ENCODE peak calls at places on chromosomes 13 and 19, in five cellular contexts. M, Q, R, Y and X are unnamed samples.

GRCh38 chr13:32737111-32737571 is 150.9 kb downstream of the PDS5B start:
- DNase-seq in Y (no peak), R (no peak), Q (no peak), M (no peak), X (no peak)

GRCh38 chr19:44646049-44646416 is 2.3 kb downstream of the PVR start:
- DNase-seq in M (no peak), Y (no peak), Q (no peak), R (no peak), X (no peak)

GRCh38 chr13:20609145-20609544 is 42.2 kb downstream of the IFT88 start:
- DNase-seq in Y (no peak), Q (peak), R (no peak), M (no peak), X (no peak)

GRCh38 chr13:70043685-70044084 is 63.9 kb upstream of the ATXN8OS start:
- DNase-seq in Y (no peak), Q (no peak), R (no peak), M (no peak), X (no peak)

GRCh38 chr19:40502647-40503046 is 35.8 kb downstream of the SPTBN4 start:
- DNase-seq in Y (peak), Q (no peak), R (no peak), M (no peak), X (no peak)

GRCh38 chr13:92346046-92346445 is 880.6 kb upstream of the GPC6 start:
- DNase-seq in R (no peak), Y (no peak), Q (no peak), M (no peak), X (no peak)

GRCh38 chr19:20999731-21000352 is 20.6 kb upstream of the ZNF430 start:
- DNase-seq in R (peak), M (peak), Q (peak), Y (peak), X (peak)

GRCh38 chr19:2623743-2624142 is 78.8 kb downstream of the GNG7 start:
- DNase-seq in M (no peak), R (no peak), Y (peak), Q (no peak), X (no peak)

GRCh38 chr13:50576156-50576555 is 267.3 kb downstream of the DLEU7 start:
- DNase-seq in Q (no peak), R (no peak), Y (no peak), M (no peak), X (no peak)

GRCh38 chr19:1181606-1182005 is 7.5 kb upstream of the SBNO2 start:
- DNase-seq in Y (no peak), M (no peak), R (no peak), Q (no peak), X (no peak)

GRCh38 chr19:918481-919156 is 1.5 kb downstream of the KISS1R start:
- DNase-seq in Q (no peak), Y (no peak), R (no peak), M (no peak), X (no peak)

GRCh38 chr19:46009530-46010510 is 13.0 kb downstream of the PGLYRP1 start:
- DNase-seq in R (no peak), Q (no peak), Y (peak), M (peak), X (peak)

GRCh38 chr13:49395416-49396277 is 48.2 kb downstream of the CAB39L start:
- DNase-seq in Y (no peak), M (no peak), Q (no peak), R (no peak), X (no peak)

GRCh38 chr19:9877775-9878510 is 42.8 kb downstream of the PIN1 start:
- DNase-seq in M (no peak), Q (no peak), R (no peak), Y (no peak), X (no peak)

GRCh38 chr13:33349996-33350826 is 64.7 kb upstream of the STARD13 start:
- DNase-seq in M (peak), Y (peak), Q (no peak), R (peak), X (peak)

GRCh38 chr13:78764665-78765064 is 105.7 kb upstream of the OBI1 start:
- DNase-seq in M (no peak), Q (no peak), R (no peak), Y (no peak), X (no peak)

GRCh38 chr13:73141292-73141771 is 82.5 kb downstream of the KLF5 start:
- DNase-seq in M (no peak), R (no peak), Q (no peak), Y (no peak), X (no peak)

GRCh38 chr13:34035676-34036325 is 217.9 kb downstream of the RFC3 start:
- DNase-seq in R (no peak), M (no peak), Y (no peak), Q (no peak), X (no peak)

GRCh38 chr13:46638262-46638661 is 85.3 kb downstream of the LRCH1 start:
- DNase-seq in M (no peak), Y (no peak), Q (no peak), R (no peak), X (no peak)

GRCh38 chr19:53659292-53659691 is 27.5 kb downstream of the DPRX start:
- DNase-seq in M (peak), Y (no peak), Q (no peak), R (no peak), X (peak)

GRCh38 chr19:42081584-42082258 is 5.8 kb downstream of the ZNF574 start:
- DNase-seq in Q (no peak), M (no peak), Y (no peak), R (no peak), X (no peak)
- TF ChIP-seq CTCF in Q (peak), M (peak), Y (no peak), R (peak), X (peak)

GRCh38 chr13:47794963-47795362 is 206.1 kb downstream of the SUCLA2 start:
- DNase-seq in Y (no peak), Q (no peak), R (no peak), M (no peak), X (no peak)
- TF ChIP-seq CTCF in Y (no peak), Q (peak), R (peak), M (peak), X (peak)

GRCh38 chr19:15173746-15174404 is 26.9 kb downstream of the NOTCH3 start:
- DNase-seq in Y (no peak), R (no peak), M (no peak), Q (no peak), X (no peak)
- TF ChIP-seq CTCF in Y (no peak), R (peak), M (no peak), Q (peak), X (no peak)

GRCh38 chr19:17052439-17052838 is 22.8 kb downstream of the HAUS8 start:
- DNase-seq in Y (peak), Q (no peak), R (no peak), M (no peak), X (peak)
- TF ChIP-seq CTCF in Y (no peak), Q (peak), R (peak), M (peak), X (peak)

GRCh38 chr13:66691149-66691548 is 539.0 kb downstream of the PCDH9 start:
- DNase-seq in M (no peak), R (no peak), Q (no peak), Y (no peak), X (no peak)

GRCh38 chr13:66689628-66690027 is 540.5 kb downstream of the PCDH9 start:
- DNase-seq in M (no peak), Q (no peak), R (no peak), Y (no peak), X (no peak)

GRCh38 chr13:66693656-66694055 is 536.5 kb downstream of the PCDH9 start:
- DNase-seq in R (no peak), M (no peak), Q (no peak), Y (no peak), X (no peak)

GRCh38 chr13:66689037-66689619 is 541.0 kb downstream of the PCDH9 start:
- DNase-seq in Q (no peak), R (no peak), Y (no peak), M (no peak), X (no peak)
- TF ChIP-seq CTCF in Q (peak), R (peak), Y (no peak), M (peak), X (peak)

DNA sequence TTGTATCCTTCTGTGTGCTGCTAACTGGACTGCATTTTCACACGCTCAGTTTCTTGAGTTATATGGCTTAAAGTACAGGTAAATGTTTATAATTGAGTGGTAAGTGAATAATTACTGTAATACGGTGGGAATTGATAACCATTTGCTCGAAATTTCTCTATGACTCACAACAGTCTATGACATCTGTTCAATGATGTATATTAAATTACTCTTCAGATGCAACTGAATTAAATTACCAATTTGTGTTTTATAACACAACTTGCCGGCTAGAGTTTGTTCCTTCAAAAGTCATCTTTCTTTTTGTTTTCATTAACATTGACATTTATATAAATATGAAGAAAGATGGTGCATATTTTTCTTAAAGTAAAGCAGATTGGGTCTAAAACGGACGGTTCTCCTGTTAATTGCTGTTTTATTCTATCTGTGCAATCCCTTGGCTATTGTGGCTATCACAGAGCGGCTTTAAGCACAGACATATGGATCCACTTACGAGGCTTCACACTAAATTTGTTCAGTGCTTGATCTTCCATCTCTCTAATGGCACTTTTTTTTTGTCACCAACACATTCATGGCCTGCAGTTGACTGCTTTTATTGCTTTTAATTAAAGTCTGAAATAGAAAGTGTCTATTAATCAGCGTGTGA is 1291.6 kb upstream of the SLC10A2 start:
- DNase-seq in Q (no peak), Y (no peak), R (no peak), M (no peak), X (no peak)
- TF ChIP-seq CTCF in Q (no peak), Y (no peak), R (no peak), M (no peak), X (no peak)